ENCODE peak calls at places on chromosomes 4 and X, in six cellular contexts. P is HCT116, F is SK-N-SH, J is H1, K is K562, X is GM12878. E is an unnamed sample.

GRCh38 chr4:140296871-140297570 is 76.4 kb upstream of the SCOC start:
- DNase-seq in F (no peak), J (no peak), K (peak), P (peak), X (no peak), E (no peak)

GRCh38 chr4:133188433-133189175 is 39.5 kb downstream of the PCDH10 start:
- DNase-seq in F (no peak), P (no peak), J (no peak), X (no peak), K (no peak), E (no peak)

GRCh38 chr4:63670735-63671134 is 738.5 kb downstream of the TECRL start:
- DNase-seq in P (no peak), J (no peak), X (no peak), F (no peak), K (no peak), E (no peak)

GRCh38 chrX:108156934-108157466 is 65.4 kb downstream of the ATG4A start:
- DNase-seq in P (no peak), K (no peak), X (no peak), J (no peak), F (no peak), E (no peak)

GRCh38 chr4:139184129-139184528 is 7.1 kb upstream of the ELF2 start:
- DNase-seq in P (no peak), F (no peak), K (no peak), X (no peak), J (no peak), E (peak)

GRCh38 chr4:131430302-131430701 is 1718.8 kb upstream of the PCDH10 start:
- DNase-seq in J (no peak), K (no peak), F (no peak), X (no peak), P (no peak), E (no peak)

GRCh38 chr4:83679692-83680091 is 143.8 kb downstream of the GPAT3 start:
- DNase-seq in X (no peak), F (no peak), J (no peak), P (no peak), K (no peak), E (no peak)

GRCh38 chr4:6335040-6335590 is 65.5 kb downstream of the WFS1 start:
- DNase-seq in F (no peak), X (no peak), P (no peak), K (no peak), J (no peak), E (no peak)

GRCh38 chr4:53040459-53040815 is 178.3 kb downstream of the RASL11B start:
- DNase-seq in P (no peak), X (no peak), K (no peak), F (no peak), J (no peak), E (no peak)

GRCh38 chrX:136761410-136761809 is 19.3 kb downstream of the ARHGEF6 start:
- DNase-seq in F (no peak), J (no peak), K (no peak), P (no peak), X (no peak), E (no peak)

DNA sequence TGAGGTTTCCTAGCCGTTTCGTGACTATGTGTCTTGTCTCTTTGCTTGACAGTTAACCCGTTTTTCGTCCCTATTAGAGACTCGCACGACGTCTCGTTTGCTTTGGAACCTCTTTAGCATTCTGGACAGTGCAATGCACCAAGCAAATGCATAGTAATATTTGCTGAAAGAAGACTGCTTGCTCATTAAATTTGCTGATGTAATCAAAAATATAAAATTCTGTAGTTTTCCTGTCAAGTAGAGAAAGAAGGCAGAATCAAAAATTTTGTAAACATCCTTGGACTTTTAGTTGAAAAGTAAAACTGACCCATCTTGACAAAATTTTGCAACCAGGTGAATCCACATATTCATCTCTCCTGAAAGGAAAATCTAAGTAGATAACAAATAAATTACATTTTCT is 106.9 kb upstream of the RAPGEF2 start:
- DNase-seq in J (no peak), K (no peak), P (no peak), X (no peak), F (no peak), E (no peak)
- TF ChIP-seq JUND in J (no peak), K (no peak), P (no peak), X (no peak), F (no peak), E (no peak)

DNA sequence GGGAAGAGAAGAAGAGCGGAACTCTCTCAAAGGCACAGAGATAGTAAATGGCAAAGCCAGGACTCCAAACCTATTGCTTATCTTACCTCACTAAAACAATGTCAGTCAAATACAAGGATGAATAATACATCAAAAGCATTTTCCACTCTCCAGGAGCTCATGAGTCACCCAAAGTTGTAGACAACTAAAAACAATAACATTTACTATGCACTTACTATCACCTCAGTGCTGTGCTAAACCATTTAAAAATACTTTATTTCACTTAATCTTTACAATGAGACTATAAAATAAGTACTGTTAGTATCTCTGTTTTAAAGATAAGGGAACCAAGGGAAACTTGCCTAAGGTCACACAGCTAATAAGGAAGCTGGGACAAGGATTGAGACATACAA is 163.2 kb upstream of the SPANXC start:
- DNase-seq in P (no peak), K (no peak), X (no peak), F (no peak), J (no peak), E (no peak)
- TF ChIP-seq JUND in P (no peak), K (no peak), X (no peak), F (no peak), J (no peak), E (no peak)

GRCh38 chr4:73702796-73703287 is 37.5 kb upstream of the CXCL8 start:
- DNase-seq in P (no peak), F (no peak), X (no peak), K (no peak), J (no peak), E (no peak)
- TF ChIP-seq JUND in P (no peak), F (no peak), X (no peak), K (no peak), J (no peak), E (no peak)

DNA sequence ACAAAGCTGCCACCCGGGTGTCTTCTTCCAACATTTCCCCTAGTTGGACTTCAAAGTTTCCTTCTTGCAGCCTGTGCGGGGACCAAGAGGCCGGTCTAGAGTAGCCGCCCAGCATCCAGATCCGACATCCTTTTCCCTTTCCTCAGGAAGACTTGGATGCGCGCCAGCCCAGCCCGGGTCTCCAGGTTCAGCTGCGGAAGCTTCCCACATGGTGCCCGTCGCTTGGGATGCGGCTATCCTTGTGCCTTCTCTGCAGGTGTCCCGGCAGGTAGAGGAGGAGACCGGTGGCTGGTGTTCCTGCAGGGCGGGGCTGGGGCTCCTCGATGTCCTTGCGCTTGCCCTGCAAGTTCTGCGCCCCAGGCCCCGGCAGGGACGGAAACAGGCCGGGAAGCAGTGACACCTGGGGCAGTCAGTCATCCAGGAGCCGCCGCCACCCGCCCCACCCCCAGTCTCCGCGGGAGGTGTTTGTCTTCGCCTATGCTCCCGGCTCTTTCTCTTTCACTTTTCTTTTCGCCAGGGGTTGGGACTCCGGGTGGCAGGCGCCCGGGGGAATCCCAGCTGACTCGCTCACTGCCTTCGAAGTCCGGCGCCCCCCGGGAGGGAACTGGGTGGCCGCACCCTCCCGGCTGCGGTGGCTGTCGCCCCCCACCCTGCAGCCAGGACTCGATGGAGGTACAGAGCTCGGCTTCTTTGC is at the start of gene IL15:
- DNase-seq in X (no peak), K (peak), F (peak), P (peak), J (peak), E (peak)
- TF ChIP-seq JUND in X (no peak), K (no peak), F (no peak), P (no peak), J (no peak), E (no peak)

GRCh38 chr4:153577053-153577452 is 107.0 kb upstream of the TLR2 start:
- DNase-seq in K (no peak), P (no peak), J (no peak), X (no peak), F (no peak), E (peak)
- TF ChIP-seq JUND in K (no peak), P (no peak), J (no peak), X (no peak), F (no peak), E (no peak)

GRCh38 chr4:3766207-3766790 is at the start of gene ADRA2C:
- DNase-seq in K (peak), F (peak), J (peak), P (no peak), X (no peak), E (peak)

GRCh38 chr4:3768842-3769641 is 2.9 kb downstream of the ADRA2C start:
- DNase-seq in X (no peak), F (no peak), P (no peak), J (no peak), K (no peak), E (no peak)

GRCh38 chr4:3766791-3767561 is 791 bp downstream of the ADRA2C start:
- DNase-seq in K (no peak), F (peak), X (no peak), J (peak), P (no peak), E (no peak)

GRCh38 chr4:3769642-3770184 is 3.5 kb downstream of the ADRA2C start:
- DNase-seq in F (no peak), K (no peak), P (no peak), J (no peak), X (no peak), E (no peak)

GRCh38 chr4:3767569-3768288 is 1.5 kb downstream of the ADRA2C start:
- DNase-seq in P (no peak), X (no peak), J (peak), F (peak), K (no peak), E (no peak)
- TF ChIP-seq JUND in P (no peak), X (no peak), J (no peak), F (no peak), K (no peak), E (no peak)

E was measured in T47D.